ENCODE peak calls at places on chromosomes 6 and 20, in five cellular contexts. C, F, A, L and O are unnamed samples.

GRCh38 chr20:2305946-2306345 is 10.1 kb downstream of the TGM3 start:
- DNase-seq in C (peak; percentile 98), F (no peak), A (no peak), L (no peak), O (no peak)

GRCh38 chr20:46622125-46622524 is 29.1 kb downstream of the SLC13A3 start:
- DNase-seq in C (no peak), F (no peak), A (no peak), L (no peak), O (no peak)

GRCh38 chr6:166612471-166612881 is 14.6 kb downstream of the RPS6KA2 start:
- DNase-seq in C (no peak), F (no peak), A (no peak), L (no peak), O (no peak)

GRCh38 chr20:9407805-9408421 is 106.5 kb upstream of the LAMP5 start:
- DNase-seq in C (no peak), F (peak; percentile 44), A (peak; percentile 53), L (peak; percentile 44), O (peak; percentile 30)

GRCh38 chr6:89140347-89141159 is 5.3 kb upstream of the PM20D2 start:
- DNase-seq in C (no peak), F (no peak), A (no peak), L (no peak), O (no peak)

GRCh38 chr6:14110001-14110818 is 7.4 kb upstream of the CD83 start:
- DNase-seq in C (no peak), F (no peak), A (no peak), L (no peak), O (no peak)

GRCh38 chr20:18195931-18196330 is 58.3 kb downstream of the KAT14 start:
- DNase-seq in C (no peak), F (no peak), A (no peak), L (no peak), O (no peak)

GRCh38 chr6:159941286-159942113 is 27.4 kb upstream of the IGF2R start:
- DNase-seq in C (no peak), F (peak; percentile 38), A (peak; percentile 67), L (peak; percentile 8), O (peak; percentile 7)

GRCh38 chr6:54188832-54189231 is 77.6 kb downstream of the MLIP start:
- DNase-seq in C (no peak), F (no peak), A (no peak), L (no peak), O (no peak)

GRCh38 chr6:34248198-34248726 is 544 bp downstream of the SMIM29 start:
- DNase-seq in C (no peak), F (no peak), A (no peak), L (no peak), O (no peak)

GRCh38 chr20:36645998-36646397 is at the start of gene SLA2:
- DNase-seq in C (no peak), F (no peak), A (no peak), L (no peak), O (no peak)

GRCh38 chr20:4684837-4685413 is 36.8 kb upstream of the PRND start:
- DNase-seq in C (no peak), F (no peak), A (peak; percentile 84), L (peak; percentile 4), O (no peak)

GRCh38 chr6:128252293-128253176 is 267.9 kb downstream of the PTPRK start:
- DNase-seq in C (no peak), F (no peak), A (no peak), L (no peak), O (no peak)

GRCh38 chr6:24721461-24722215 is 2.7 kb upstream of the C6orf62 start:
- DNase-seq in C (peak; percentile 89), F (no peak), A (peak; percentile 84), L (no peak), O (no peak)

GRCh38 chr6:137610702-137611101 is 116.5 kb upstream of the OLIG3 start:
- DNase-seq in C (no peak), F (no peak), A (no peak), L (no peak), O (no peak)

GRCh38 chr6:96716221-96716620 is 121.1 kb downstream of the GPR63 start:
- DNase-seq in C (no peak), F (no peak), A (no peak), L (no peak), O (no peak)

GRCh38 chr6:133701633-133702331 is 187.1 kb upstream of the TCF21 start:
- DNase-seq in C (no peak), F (no peak), A (peak; percentile 76), L (no peak), O (no peak)

GRCh38 chr6:109446072-109446471 is 5.5 kb downstream of the SMPD2 start:
- DNase-seq in C (no peak), F (no peak), A (no peak), L (no peak), O (no peak)

GRCh38 chr6:33375143-33375649 is 16.4 kb upstream of the KIFC1 start:
- DNase-seq in C (no peak), F (peak; percentile 20), A (peak; percentile 76), L (no peak), O (peak; percentile 68)

GRCh38 chr20:23399568-23400241 is 21.6 kb downstream of the NAPB start:
- DNase-seq in C (peak; percentile 6), F (no peak), A (peak; percentile 32), L (no peak), O (no peak)

GRCh38 chr20:63737940-63738686 is 1.5 kb upstream of the SLC2A4RG start:
- DNase-seq in C (no peak), F (no peak), A (no peak), L (no peak), O (no peak)

GRCh38 chr20:41468994-41469600 is 102.5 kb upstream of the EMILIN3 start:
- DNase-seq in C (no peak), F (no peak), A (no peak), L (no peak), O (no peak)

GRCh38 chr6:150934380-150934779 is 68.9 kb downstream of the MTHFD1L start:
- DNase-seq in C (no peak), F (peak; percentile 16), A (peak; percentile 78), L (peak; percentile 89), O (no peak)

GRCh38 chr6:130928993-130929678 is 101.9 kb downstream of the SMLR1 start:
- DNase-seq in C (no peak), F (no peak), A (peak; percentile 80), L (no peak), O (no peak)

GRCh38 chr6:18501313-18502013 is 114.3 kb downstream of the RNF144B start:
- DNase-seq in C (no peak), F (peak; percentile 80), A (peak; percentile 64), L (peak; percentile 43), O (peak; percentile 89)